ENCODE peak calls at places on chromosome 10, in seven cellular contexts. One of them, this sample, is unnamed. For H3K4me1, the result is how much of the 10 kb centered on the place peaks cover.

GRCh38 chr10:30227481-30227880 is 121.6 kb downstream of the MTPAP start:
- DNase-seq in GM23248: peak
- DNase-seq in naive thymus-derived CD4-positive, alpha-beta T cell: no peak
- DNase-seq in spleen: no peak
- DNase-seq in SJSA1: no peak
- DNase-seq in body of pancreas: no peak
- DNase-seq in colonic mucosa: no peak
- DNase-seq in this sample: no peak

GRCh38 chr10:14358886-14359573 is 28.3 kb upstream of the FRMD4A start:
- DNase-seq in GM23248: no peak
- DNase-seq in spleen: no peak
- DNase-seq in colonic mucosa: no peak
- DNase-seq in SJSA1: no peak
- DNase-seq in body of pancreas: no peak
- DNase-seq in naive thymus-derived CD4-positive, alpha-beta T cell: no peak
- DNase-seq in this sample: no peak

GRCh38 chr10:101693701-101694055 is 1.3 kb downstream of the FBXW4 start:
- DNase-seq in SJSA1: no peak
- DNase-seq in colonic mucosa: peak
- DNase-seq in spleen: no peak
- DNase-seq in body of pancreas: peak
- DNase-seq in GM23248: peak
- DNase-seq in naive thymus-derived CD4-positive, alpha-beta T cell: no peak
- DNase-seq in this sample: no peak

GRCh38 chr10:33365314-33365713 is 30.8 kb upstream of the NRP1 start:
- DNase-seq in SJSA1: no peak
- DNase-seq in spleen: no peak
- DNase-seq in GM23248: peak
- DNase-seq in colonic mucosa: no peak
- DNase-seq in body of pancreas: no peak
- DNase-seq in naive thymus-derived CD4-positive, alpha-beta T cell: no peak
- DNase-seq in this sample: no peak

GRCh38 chr10:18439601-18440000 is 211.8 kb downstream of the NSUN6 start:
- DNase-seq in naive thymus-derived CD4-positive, alpha-beta T cell: no peak
- DNase-seq in body of pancreas: no peak
- DNase-seq in SJSA1: no peak
- DNase-seq in GM23248: no peak
- DNase-seq in colonic mucosa: no peak
- DNase-seq in spleen: no peak
- DNase-seq in this sample: no peak

GRCh38 chr10:87861566-87861952 is 1.8 kb downstream of the KLLN start:
- DNase-seq in SJSA1: no peak
- DNase-seq in colonic mucosa: peak
- DNase-seq in naive thymus-derived CD4-positive, alpha-beta T cell: no peak
- DNase-seq in GM23248: peak
- DNase-seq in body of pancreas: peak
- DNase-seq in spleen: peak
- DNase-seq in this sample: peak

GRCh38 chr10:78936412-78937342 is 132.1 kb upstream of the ZMIZ1 start:
- DNase-seq in GM23248: no peak
- DNase-seq in body of pancreas: no peak
- DNase-seq in naive thymus-derived CD4-positive, alpha-beta T cell: no peak
- DNase-seq in SJSA1: no peak
- DNase-seq in spleen: peak
- DNase-seq in colonic mucosa: no peak
- DNase-seq in this sample: no peak

GRCh38 chr10:15627617-15628196 is 92.0 kb downstream of the ITGA8 start:
- DNase-seq in SJSA1: peak
- DNase-seq in naive thymus-derived CD4-positive, alpha-beta T cell: no peak
- DNase-seq in colonic mucosa: no peak
- DNase-seq in spleen: no peak
- DNase-seq in body of pancreas: no peak
- DNase-seq in GM23248: peak
- DNase-seq in this sample: no peak

GRCh38 chr10:34655286-34656170 is 159.6 kb downstream of the PARD3 start:
- DNase-seq in SJSA1: peak
- DNase-seq in spleen: no peak
- DNase-seq in naive thymus-derived CD4-positive, alpha-beta T cell: peak
- DNase-seq in GM23248: peak
- DNase-seq in body of pancreas: peak
- DNase-seq in colonic mucosa: peak
- DNase-seq in this sample: no peak

GRCh38 chr10:95266674-95267095 is 24.1 kb downstream of the PDLIM1 start:
- DNase-seq in body of pancreas: peak
- DNase-seq in spleen: no peak
- DNase-seq in GM23248: peak
- DNase-seq in naive thymus-derived CD4-positive, alpha-beta T cell: no peak
- DNase-seq in SJSA1: peak
- DNase-seq in colonic mucosa: peak
- DNase-seq in this sample: no peak

GRCh38 chr10:86313621-86314041 is 53.0 kb downstream of the GRID1 start:
- DNase-seq in spleen: peak
- DNase-seq in GM23248: no peak
- DNase-seq in body of pancreas: no peak
- DNase-seq in colonic mucosa: no peak
- DNase-seq in SJSA1: no peak
- DNase-seq in naive thymus-derived CD4-positive, alpha-beta T cell: no peak
- DNase-seq in this sample: no peak

GRCh38 chr10:84308481-84309304 is 19.7 kb upstream of the CCSER2 start:
- DNase-seq in SJSA1: peak
- DNase-seq in GM23248: peak
- DNase-seq in body of pancreas: peak
- DNase-seq in spleen: no peak
- DNase-seq in colonic mucosa: peak
- DNase-seq in naive thymus-derived CD4-positive, alpha-beta T cell: peak
- DNase-seq in this sample: no peak

GRCh38 chr10:128573936-128574335 is 447.7 kb upstream of the MKI67 start:
- DNase-seq in colonic mucosa: no peak
- DNase-seq in SJSA1: no peak
- DNase-seq in body of pancreas: no peak
- DNase-seq in GM23248: no peak
- DNase-seq in naive thymus-derived CD4-positive, alpha-beta T cell: no peak
- DNase-seq in spleen: no peak
- DNase-seq in this sample: no peak

GRCh38 chr10:63237396-63237795 is 104.3 kb downstream of the NRBF2 start:
- DNase-seq in body of pancreas: no peak
- DNase-seq in spleen: no peak
- DNase-seq in GM23248: no peak
- DNase-seq in naive thymus-derived CD4-positive, alpha-beta T cell: no peak
- DNase-seq in colonic mucosa: peak
- DNase-seq in SJSA1: no peak
- DNase-seq in this sample: no peak

GRCh38 chr10:63236113-63236935 is 103.2 kb downstream of the NRBF2 start:
- DNase-seq in body of pancreas: peak
- DNase-seq in naive thymus-derived CD4-positive, alpha-beta T cell: no peak
- DNase-seq in colonic mucosa: peak
- DNase-seq in SJSA1: peak
- DNase-seq in GM23248: peak
- DNase-seq in spleen: no peak
- DNase-seq in this sample: no peak

GRCh38 chr10:63246361-63246760 is 113.2 kb downstream of the NRBF2 start:
- DNase-seq in body of pancreas: no peak
- DNase-seq in naive thymus-derived CD4-positive, alpha-beta T cell: no peak
- DNase-seq in GM23248: no peak
- DNase-seq in spleen: no peak
- DNase-seq in SJSA1: peak
- DNase-seq in colonic mucosa: no peak
- DNase-seq in this sample: no peak

GRCh38 chr10:63241898-63242297 is 108.8 kb downstream of the NRBF2 start:
- DNase-seq in SJSA1: no peak
- DNase-seq in naive thymus-derived CD4-positive, alpha-beta T cell: peak
- DNase-seq in body of pancreas: no peak
- DNase-seq in GM23248: no peak
- DNase-seq in colonic mucosa: no peak
- DNase-seq in spleen: no peak
- DNase-seq in this sample: no peak

GRCh38 chr10:63240807-63241206 is 107.7 kb downstream of the NRBF2 start:
- DNase-seq in GM23248: no peak
- DNase-seq in spleen: no peak
- DNase-seq in colonic mucosa: no peak
- DNase-seq in SJSA1: no peak
- DNase-seq in body of pancreas: no peak
- DNase-seq in naive thymus-derived CD4-positive, alpha-beta T cell: no peak
- DNase-seq in this sample: no peak
- H3K4me1 ChIP-seq in GM23248: under half
- H3K4me1 ChIP-seq in spleen: half or more
- H3K4me1 ChIP-seq in colonic mucosa: under half
- H3K4me1 ChIP-seq in SJSA1: under half
- H3K4me1 ChIP-seq in body of pancreas: under half
- H3K4me1 ChIP-seq in naive thymus-derived CD4-positive, alpha-beta T cell: half or more
- H3K4me1 ChIP-seq in this sample: half or more

GRCh38 chr10:5068274-5069017 is 25.8 kb upstream of the AKR1C3 start:
- DNase-seq in naive thymus-derived CD4-positive, alpha-beta T cell: no peak
- DNase-seq in GM23248: no peak
- DNase-seq in spleen: no peak
- DNase-seq in SJSA1: no peak
- DNase-seq in body of pancreas: no peak
- DNase-seq in colonic mucosa: no peak
- DNase-seq in this sample: no peak
- H3K4me3 ChIP-seq in naive thymus-derived CD4-positive, alpha-beta T cell: no peak
- H3K4me3 ChIP-seq in GM23248: no peak
- H3K4me3 ChIP-seq in spleen: no peak
- H3K4me3 ChIP-seq in SJSA1: no peak
- H3K4me3 ChIP-seq in body of pancreas: no peak
- H3K4me3 ChIP-seq in colonic mucosa: no peak
- H3K4me3 ChIP-seq in this sample: no peak

DNA sequence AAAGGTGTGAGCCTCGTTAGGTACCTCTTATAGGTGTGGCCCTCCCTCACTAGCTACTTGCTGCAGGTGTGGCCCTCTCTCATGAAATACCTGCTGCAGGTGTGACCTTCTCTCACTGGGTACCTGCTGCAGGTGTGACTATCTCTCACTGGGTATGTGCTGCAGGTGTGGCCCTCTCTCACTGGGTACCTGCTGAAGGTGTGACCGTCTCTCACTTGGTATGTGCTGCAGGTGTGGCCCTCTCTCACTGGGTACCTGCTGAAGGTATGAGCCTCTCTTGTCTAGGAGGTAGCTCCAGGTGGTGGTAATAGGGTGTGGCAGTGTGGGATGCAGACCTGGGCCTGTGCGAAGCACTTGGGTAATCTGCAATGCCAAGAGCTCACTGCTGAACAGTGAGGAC is 170.7 kb upstream of the PLPP4 start:
- DNase-seq in GM23248: no peak
- DNase-seq in spleen: no peak
- DNase-seq in colonic mucosa: no peak
- DNase-seq in SJSA1: no peak
- DNase-seq in body of pancreas: no peak
- DNase-seq in naive thymus-derived CD4-positive, alpha-beta T cell: no peak
- DNase-seq in this sample: no peak
- H3K4me1 ChIP-seq in GM23248: under half
- H3K4me1 ChIP-seq in spleen: under half
- H3K4me1 ChIP-seq in colonic mucosa: under half
- H3K4me1 ChIP-seq in SJSA1: under half
- H3K4me1 ChIP-seq in body of pancreas: under half
- H3K4me1 ChIP-seq in naive thymus-derived CD4-positive, alpha-beta T cell: under half
- H3K4me1 ChIP-seq in this sample: under half

DNA sequence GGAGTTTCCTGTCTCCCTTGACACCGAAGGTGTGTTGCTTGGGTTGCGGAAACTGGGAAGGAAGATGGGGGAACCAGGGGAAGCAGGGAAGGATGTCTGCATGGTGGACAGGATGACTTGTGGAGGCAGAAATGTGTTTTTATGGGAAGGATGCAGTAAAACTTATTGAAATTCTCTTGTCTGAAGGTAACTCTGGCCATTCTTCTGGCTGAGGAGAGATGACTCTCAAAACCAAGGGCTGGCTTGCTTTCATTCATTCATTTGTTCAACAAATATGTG is 1.5 kb downstream of the UBTD1 start:
- DNase-seq in spleen: no peak
- DNase-seq in naive thymus-derived CD4-positive, alpha-beta T cell: no peak
- DNase-seq in SJSA1: no peak
- DNase-seq in GM23248: no peak
- DNase-seq in colonic mucosa: no peak
- DNase-seq in body of pancreas: no peak
- DNase-seq in this sample: no peak
- H3K4me3 ChIP-seq in spleen: peak
- H3K4me3 ChIP-seq in naive thymus-derived CD4-positive, alpha-beta T cell: no peak
- H3K4me3 ChIP-seq in SJSA1: no peak
- H3K4me3 ChIP-seq in GM23248: peak
- H3K4me3 ChIP-seq in colonic mucosa: no peak
- H3K4me3 ChIP-seq in body of pancreas: no peak
- H3K4me3 ChIP-seq in this sample: peak

DNA sequence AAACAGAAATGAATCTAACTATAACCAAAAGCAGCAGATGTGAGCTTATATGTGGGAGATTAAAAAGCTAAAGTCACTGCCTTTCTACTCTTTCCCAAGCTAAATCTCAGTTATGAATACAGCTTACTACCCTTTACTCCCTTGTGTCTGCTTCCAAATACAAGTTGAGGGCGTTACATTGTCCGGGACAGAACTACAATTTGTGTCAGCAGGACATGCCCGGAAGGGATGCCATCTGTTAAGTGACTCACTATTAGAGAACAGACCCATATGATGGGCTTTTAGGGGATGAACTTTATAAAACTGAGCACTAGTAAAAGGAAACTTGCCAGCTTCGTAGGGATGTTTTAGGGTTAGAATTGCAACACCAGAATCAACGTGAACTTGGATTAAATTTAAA is 299.7 kb upstream of the CSTF2T start:
- DNase-seq in body of pancreas: no peak
- DNase-seq in naive thymus-derived CD4-positive, alpha-beta T cell: no peak
- DNase-seq in colonic mucosa: no peak
- DNase-seq in SJSA1: no peak
- DNase-seq in GM23248: peak
- DNase-seq in spleen: no peak
- DNase-seq in this sample: no peak
- H3K4me1 ChIP-seq in body of pancreas: under half
- H3K4me1 ChIP-seq in naive thymus-derived CD4-positive, alpha-beta T cell: under half
- H3K4me1 ChIP-seq in colonic mucosa: under half
- H3K4me1 ChIP-seq in SJSA1: under half
- H3K4me1 ChIP-seq in GM23248: under half
- H3K4me1 ChIP-seq in spleen: under half
- H3K4me1 ChIP-seq in this sample: under half

DNA sequence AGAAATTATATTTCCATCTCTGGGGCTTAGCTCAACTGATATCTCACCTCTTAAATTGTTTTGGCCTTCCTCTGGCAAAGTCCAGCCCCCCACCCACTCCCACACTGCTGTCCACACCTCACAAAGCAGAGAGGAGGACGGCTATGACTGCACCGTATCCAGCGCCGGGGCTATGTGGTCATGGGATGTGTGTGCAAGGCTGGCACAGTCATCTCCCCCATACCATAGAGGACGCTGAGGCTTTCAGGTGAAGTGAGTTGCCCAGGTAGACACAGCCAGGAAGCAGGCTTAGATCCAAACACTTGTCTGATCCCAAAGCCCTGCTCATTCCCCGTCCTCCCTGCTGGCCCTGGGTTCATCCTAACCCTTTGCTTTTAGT is 80.2 kb downstream of the GRK5 start:
- DNase-seq in naive thymus-derived CD4-positive, alpha-beta T cell: no peak
- DNase-seq in SJSA1: no peak
- DNase-seq in colonic mucosa: no peak
- DNase-seq in body of pancreas: no peak
- DNase-seq in spleen: no peak
- DNase-seq in GM23248: no peak
- DNase-seq in this sample: no peak
- H3K4me3 ChIP-seq in naive thymus-derived CD4-positive, alpha-beta T cell: no peak
- H3K4me3 ChIP-seq in SJSA1: no peak
- H3K4me3 ChIP-seq in colonic mucosa: no peak
- H3K4me3 ChIP-seq in body of pancreas: no peak
- H3K4me3 ChIP-seq in spleen: no peak
- H3K4me3 ChIP-seq in GM23248: no peak
- H3K4me3 ChIP-seq in this sample: no peak

This sample was measured in tibial artery.